ENCODE peak calls at places on chromosomes 11 and 22, in five cellular contexts. F is DND-41, U is tibial artery, K is hepatocyte, S is K562. T is an unnamed sample.
A peak's percentile ranks its signal among the peaks of the same experiment; 100 is the strongest.

GRCh38 chr11:32033491-32033890 is 57.4 kb upstream of the RCN1 start:
- DNase-seq in F (no peak), U (no peak), K (no peak), S (no peak), T (no peak)

GRCh38 chr11:64918056-64918455 is 1.0 kb upstream of the ATG2A start:
- DNase-seq in F (peak; percentile 22), U (no peak), K (peak; percentile 67), S (no peak), T (peak; percentile 27)

GRCh38 chr11:78397398-78397797 is 20.2 kb downstream of the GAB2 start:
- DNase-seq in F (no peak), U (no peak), K (no peak), S (no peak), T (no peak)

GRCh38 chr11:125164422-125165110 is at the start of gene PKNOX2:
- DNase-seq in F (no peak), U (peak; percentile 70), K (peak; percentile 91), S (peak; percentile 66), T (peak; percentile 89)

GRCh38 chr11:112279901-112280267 is 19.2 kb upstream of the PLET1 start:
- DNase-seq in F (peak; percentile 80), U (peak; percentile 51), K (peak; percentile 79), S (peak; percentile 81), T (peak; percentile 77)

GRCh38 chr11:61152816-61153592 is 8.2 kb downstream of the VPS37C start:
- DNase-seq in F (no peak), U (no peak), K (no peak), S (no peak), T (no peak)

GRCh38 chr11:907668-908067 is 2.9 kb downstream of the CHID1 start:
- DNase-seq in F (no peak), U (no peak), K (no peak), S (no peak), T (no peak)

GRCh38 chr22:19805821-19806212 is 45.2 kb downstream of the TBX1 start:
- DNase-seq in F (no peak), U (peak; percentile 9), K (peak; percentile 2), S (no peak), T (no peak)

GRCh38 chr11:44275961-44276550 is 33.9 kb downstream of the ALX4 start:
- DNase-seq in F (no peak), U (no peak), K (no peak), S (no peak), T (no peak)

GRCh38 chr11:111166655-111167054 is 78.9 kb upstream of the POU2AF2 start:
- DNase-seq in F (no peak), U (no peak), K (no peak), S (no peak), T (no peak)

GRCh38 chr22:43060213-43060612 is 29.0 kb downstream of the TTLL1 start:
- DNase-seq in F (peak; percentile 62), U (no peak), K (peak; percentile 36), S (peak; percentile 67), T (peak; percentile 46)

GRCh38 chr11:92804388-92804787 is 165.1 kb upstream of the MTNR1B start:
- DNase-seq in F (no peak), U (no peak), K (no peak), S (no peak), T (no peak)

GRCh38 chr11:134559617-134559992 is 147.6 kb upstream of the B3GAT1 start:
- DNase-seq in F (peak; percentile 80), U (no peak), K (no peak), S (no peak), T (no peak)

GRCh38 chr11:62487136-62487535 is 59.5 kb downstream of the AHNAK start:
- DNase-seq in F (no peak), U (no peak), K (no peak), S (no peak), T (no peak)
- TF ChIP-seq CTCF in F (no peak), U (no peak), K (no peak), S (no peak), T (no peak)

GRCh38 chr22:49509016-49509415 is 318.7 kb downstream of the BRD1 start:
- DNase-seq in F (no peak), U (peak; percentile 2), K (no peak), S (no peak), T (no peak)
- H3K27ac ChIP-seq in F (no peak overlapping the region), U (no peak overlapping the region), K (no peak overlapping the region), S (no peak overlapping the region), T (no peak overlapping the region)

DNA sequence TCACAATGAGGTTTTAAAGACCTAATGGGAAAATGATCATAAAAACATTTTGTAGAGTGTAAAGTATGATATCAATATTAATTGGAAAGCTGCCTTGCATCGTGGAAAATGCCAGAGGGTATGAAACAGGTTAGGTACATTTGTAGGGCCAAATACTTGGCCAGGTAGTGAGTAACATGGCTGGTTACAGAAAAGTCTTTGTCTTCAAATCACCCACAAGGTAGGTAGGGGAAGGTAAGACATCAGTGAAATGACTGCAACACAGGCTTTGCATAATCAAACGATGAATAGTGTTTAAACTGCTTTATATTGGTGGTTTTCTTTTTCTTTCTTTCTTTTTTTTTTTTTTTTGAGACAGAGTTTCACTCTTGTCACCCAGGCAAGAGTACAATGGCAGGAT is 62.0 kb downstream of the ST3GAL4 start:
- DNase-seq in F (no peak), U (no peak), K (no peak), S (no peak), T (no peak)
- H3K36me3 ChIP-seq in F (peaks cover 30% of the 10 kb centered on the region), U (no peaks in the 10 kb centered on the region), K (no peaks in the 10 kb centered on the region), S (no peaks in the 10 kb centered on the region), T (peaks cover 2% of the 10 kb centered on the region)

GRCh38 chr11:69360606-69361005 is 66.7 kb downstream of the MYEOV start:
- DNase-seq in F (no peak), U (no peak), K (no peak), S (no peak), T (no peak)

GRCh38 chr11:69361048-69361447 is 67.1 kb downstream of the MYEOV start:
- DNase-seq in F (no peak), U (no peak), K (no peak), S (no peak), T (no peak)

GRCh38 chr11:69361466-69361865 is 67.5 kb downstream of the MYEOV start:
- DNase-seq in F (no peak), U (no peak), K (no peak), S (no peak), T (no peak)

GRCh38 chr11:69359735-69360470 is 65.9 kb downstream of the MYEOV start:
- DNase-seq in F (no peak), U (no peak), K (no peak), S (no peak), T (no peak)

DNA sequence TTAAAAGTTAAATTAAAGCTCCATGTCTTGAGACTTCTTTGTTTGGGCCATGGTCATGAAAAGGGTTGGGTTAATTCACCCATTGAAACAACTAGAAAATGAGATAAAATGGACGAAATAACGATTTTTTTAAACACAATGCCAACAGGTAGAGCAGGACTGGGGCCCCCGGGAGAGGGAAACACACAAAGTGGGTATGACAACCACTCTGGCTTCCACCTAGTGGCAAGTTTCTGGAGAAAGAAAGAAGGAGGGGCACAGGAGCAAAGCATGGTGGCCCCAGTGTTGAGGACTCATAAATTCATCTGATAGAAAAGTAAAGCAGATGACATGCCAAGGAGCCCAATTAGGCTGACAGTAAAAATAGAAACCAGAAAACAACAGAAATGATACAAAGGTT is 68.4 kb downstream of the MYEOV start:
- DNase-seq in F (no peak), U (no peak), K (no peak), S (no peak), T (no peak)
- TF ChIP-seq CTCF in F (no peak), U (no peak), K (no peak), S (no peak), T (no peak)

DNA sequence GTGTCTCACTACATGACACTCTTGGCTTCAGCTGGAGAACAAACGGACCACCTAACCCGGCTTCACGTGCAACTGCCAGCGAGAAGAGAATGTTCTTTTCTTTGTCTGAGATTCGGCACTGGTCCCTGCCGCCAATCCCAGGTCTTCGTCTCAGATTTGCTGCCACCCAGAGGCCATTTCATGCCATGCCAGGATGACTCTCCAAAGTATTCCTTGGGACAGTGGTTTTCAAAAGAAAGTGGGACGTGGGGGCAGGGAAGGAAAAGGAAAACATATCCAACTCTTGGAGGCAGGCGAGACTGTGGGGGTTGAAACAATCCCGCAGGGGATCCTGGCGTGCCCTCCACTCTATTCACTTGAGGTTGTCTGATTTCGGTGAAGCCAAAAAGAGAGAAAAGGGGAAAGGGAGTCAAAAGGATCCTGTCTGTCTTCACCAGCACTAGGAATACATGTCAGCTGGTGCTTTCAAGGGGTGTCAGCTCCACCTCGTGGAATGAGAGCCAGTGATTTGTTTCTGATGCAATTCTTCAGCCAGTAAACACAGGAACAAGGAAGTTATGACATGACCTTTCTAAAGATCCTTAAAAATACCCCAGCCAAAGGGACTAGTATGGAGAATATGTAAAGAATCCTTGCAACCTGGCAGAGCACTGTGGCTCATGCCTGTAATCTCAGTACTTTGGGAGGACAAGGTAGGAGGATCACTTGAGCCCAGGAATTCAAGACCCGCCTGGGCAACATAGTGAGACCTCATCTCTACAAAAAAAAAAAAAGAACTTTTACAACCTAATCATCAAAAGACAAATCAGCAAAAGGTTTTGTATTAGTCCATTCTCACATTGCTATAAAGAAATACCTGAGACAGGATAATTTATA is 41.0 kb upstream of the APLNR start:
- DNase-seq in F (peak; percentile 53), U (peak; percentile 77), K (peak; percentile 88), S (peak; percentile 75), T (peak; percentile 77)
- H3K27ac ChIP-seq in F (no peak overlapping the region), U (peak overlapping the region; percentile 41), K (peak overlapping the region; percentile 83), S (no peak overlapping the region), T (peak overlapping the region; percentile 68)

T was measured in cardiac muscle cell.